ENCODE peak calls at places on chromosomes 12 and 14, in four cellular contexts. O is stomach, Z is fibroblast of lung, P is gastrocnemius medialis. B is an unnamed sample.
A peak's percentile ranks its signal among the peaks of the same experiment; 100 is the strongest.

GRCh38 chr12:128820723-128821432 is 2.9 kb downstream of the SLC15A4 start:
- DNase-seq in Z (no peak), P (peak; percentile 77), O (peak; percentile 44), B (no peak)

GRCh38 chr14:75831455-75831854 is 150.3 kb downstream of the TGFB3 start:
- DNase-seq in Z (peak; percentile 75), P (peak; percentile 14), O (peak; percentile 93), B (no peak)

GRCh38 chr14:31479026-31479425 is 8.8 kb downstream of the GPR33 start:
- DNase-seq in P (no peak), Z (no peak), O (no peak), B (no peak)

GRCh38 chr12:68370667-68371066 is 38.5 kb upstream of the MDM1 start:
- DNase-seq in Z (no peak), P (no peak), O (no peak), B (no peak)

GRCh38 chr12:108097160-108097911 is 31.8 kb upstream of the WSCD2 start:
- DNase-seq in O (no peak), Z (no peak), P (peak; percentile 10), B (no peak)

GRCh38 chr12:25723286-25723685 is 170.2 kb upstream of the LMNTD1 start:
- DNase-seq in Z (peak; percentile 19), P (no peak), O (no peak), B (no peak)

GRCh38 chr12:133080051-133080618 is 588 bp upstream of the ZNF140 start:
- DNase-seq in O (peak; percentile 97), P (peak; percentile 98), Z (peak; percentile 100), B (peak; percentile 98)

GRCh38 chr14:90242444-90242843 is 13.9 kb upstream of the PSMC1 start:
- DNase-seq in P (no peak), O (no peak), Z (no peak), B (no peak)

GRCh38 chr12:67274186-67274585 is 5.0 kb downstream of the CAND1 start:
- DNase-seq in Z (no peak), O (no peak), P (no peak), B (no peak)

GRCh38 chr12:113794774-113795173 is 171.4 kb downstream of the RBM19 start:
- DNase-seq in O (no peak), P (no peak), Z (no peak), B (no peak)

GRCh38 chr12:31246470-31246850 is 79.5 kb downstream of the SINHCAF start:
- DNase-seq in P (no peak), Z (no peak), O (no peak), B (no peak)

GRCh38 chr12:57130941-57131340 is 2.7 kb downstream of the LRP1 start:
- DNase-seq in Z (no peak), P (no peak), O (no peak), B (no peak)

GRCh38 chr12:51171884-51172514 is 936 bp downstream of the TFCP2 start:
- DNase-seq in P (no peak), O (peak; percentile 27), Z (peak; percentile 31), B (no peak)
- H3K4me3 ChIP-seq in P (peak overlapping the region; percentile 79), O (peak overlapping the region; percentile 69), Z (peak overlapping the region; percentile 99), B (peak overlapping the region; percentile 81)

DNA sequence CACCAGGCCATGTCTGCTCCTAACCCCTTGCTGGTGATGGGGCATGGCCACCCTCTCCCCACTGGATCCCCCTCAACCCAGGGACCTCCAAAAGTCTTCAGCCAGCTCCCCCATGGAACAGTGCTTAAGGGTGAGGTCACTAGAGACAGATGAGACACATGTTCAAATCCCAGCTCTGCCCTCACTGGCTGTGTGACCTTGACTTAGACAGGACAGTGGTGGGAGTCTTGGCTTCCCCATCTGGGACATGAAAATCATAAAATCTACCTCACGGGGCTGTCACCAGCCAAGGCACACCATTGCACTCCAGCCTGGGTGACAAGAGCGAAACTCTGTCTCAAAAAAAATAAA is 10.9 kb downstream of the RHOF start:
- DNase-seq in O (no peak), Z (no peak), P (no peak), B (no peak)
- H3K4me1 ChIP-seq in O (peaks cover 23% of the 10 kb centered on the region), Z (peaks cover 38% of the 10 kb centered on the region), P (peaks cover 5% of the 10 kb centered on the region), B (no peaks in the 10 kb centered on the region)

GRCh38 chr12:52873832-52874572 is 25.2 kb upstream of the KRT78 start:
- DNase-seq in Z (peak; percentile 88), O (peak; percentile 87), P (peak; percentile 35), B (peak; percentile 90)

GRCh38 chr12:52874573-52875435 is 26.0 kb upstream of the KRT78 start:
- DNase-seq in P (no peak), Z (no peak), O (no peak), B (no peak)

GRCh38 chr12:52871291-52871961 is 22.6 kb upstream of the KRT78 start:
- DNase-seq in P (no peak), O (peak; percentile 39), Z (peak; percentile 85), B (peak; percentile 72)

GRCh38 chr12:52872644-52873384 is 24.0 kb upstream of the KRT78 start:
- DNase-seq in Z (no peak), O (no peak), P (no peak), B (no peak)

DNA sequence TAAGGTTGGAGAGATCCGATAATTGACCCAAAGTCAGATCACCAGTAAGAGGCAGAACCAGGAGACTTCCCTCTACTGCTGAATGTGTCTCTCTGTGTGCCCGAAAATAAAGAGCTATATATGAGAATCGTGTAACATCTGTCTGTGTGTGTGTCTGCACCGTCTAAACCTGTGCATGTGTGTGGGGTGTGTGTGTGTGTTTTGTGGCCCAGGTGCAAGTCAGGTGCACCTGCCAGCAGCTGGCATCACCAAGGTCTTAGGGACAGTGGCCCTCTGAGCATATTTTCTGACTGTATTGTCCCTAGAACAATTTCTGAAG is 24.7 kb upstream of the KRT78 start:
- DNase-seq in O (no peak), Z (no peak), P (no peak), B (no peak)
- H3K4me3 ChIP-seq in O (peak overlapping the region; percentile 45), Z (peak overlapping the region; percentile 57), P (no peak overlapping the region), B (no peak overlapping the region)

GRCh38 chr12:46468159-46468558 is 95.6 kb upstream of the SLC38A2 start:
- DNase-seq in O (peak; percentile 43), Z (no peak), P (peak; percentile 57), B (peak; percentile 72)

GRCh38 chr12:46468813-46469212 is 96.2 kb upstream of the SLC38A2 start:
- DNase-seq in Z (no peak), P (no peak), O (no peak), B (no peak)

GRCh38 chr12:46470975-46471374 is 98.4 kb upstream of the SLC38A2 start:
- DNase-seq in P (no peak), O (no peak), Z (no peak), B (no peak)

GRCh38 chr12:46471404-46471803 is 98.8 kb upstream of the SLC38A2 start:
- DNase-seq in P (no peak), O (no peak), Z (no peak), B (no peak)

GRCh38 chr12:46470039-46470627 is 97.6 kb upstream of the SLC38A2 start:
- DNase-seq in O (no peak), P (no peak), Z (no peak), B (no peak)
- H3K4me1 ChIP-seq in O (peaks cover 21% of the 10 kb centered on the region), P (peaks cover 56% of the 10 kb centered on the region), Z (peaks cover 17% of the 10 kb centered on the region), B (peaks cover 47% of the 10 kb centered on the region)

GRCh38 chr12:130086248-130086647 is 76.0 kb upstream of the FZD10 start:
- DNase-seq in Z (no peak), P (no peak), O (no peak), B (no peak)
- H3K4me3 ChIP-seq in Z (no peak overlapping the region), P (no peak overlapping the region), O (no peak overlapping the region), B (no peak overlapping the region)

DNA sequence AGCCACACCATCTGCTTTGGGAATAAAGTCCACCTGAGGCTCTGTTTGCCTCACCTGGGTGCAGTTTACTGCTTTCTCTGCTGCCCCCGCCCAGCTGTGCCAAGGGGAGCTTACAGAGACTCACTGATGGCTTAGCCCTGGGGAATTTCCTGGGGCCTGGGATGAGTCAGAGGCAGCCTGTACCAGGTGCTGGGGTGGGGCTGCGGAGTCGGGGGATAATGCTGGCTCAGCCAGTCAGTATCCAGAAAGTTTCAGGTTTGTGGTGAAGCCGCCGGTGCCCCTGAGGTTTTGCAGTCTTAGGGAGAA is 22.3 kb downstream of the PLEKHG3 start:
- DNase-seq in P (no peak), Z (no peak), O (peak; percentile 62), B (no peak)
- H3K4me1 ChIP-seq in P (no peaks in the 10 kb centered on the region), Z (peaks cover 10% of the 10 kb centered on the region), O (peaks cover 52% of the 10 kb centered on the region), B (peaks cover 78% of the 10 kb centered on the region)

GRCh38 chr12:62256408-62257079 is 3.7 kb upstream of the USP15 start:
- DNase-seq in P (no peak), Z (no peak), O (no peak), B (no peak)
- H3K4me3 ChIP-seq in P (no peak overlapping the region), Z (no peak overlapping the region), O (no peak overlapping the region), B (peak overlapping the region; percentile 10)